ENCODE peak calls at places on chromosomes 4 and X, in six cellular contexts. One of them, this sample, is unnamed.
A peak's percentile ranks its signal among the peaks of the same experiment; 100 is the strongest.

GRCh38 chr4:84499065-84499982 is at the start of gene NKX6-1:
- DNase-seq in OCI-LY7: no peak
- DNase-seq in cardiac muscle cell: peak; percentile 92
- DNase-seq in IMR-90: peak; percentile 53
- DNase-seq in ascending aorta: peak; percentile 86
- DNase-seq in keratinocyte: no peak
- DNase-seq in this sample: peak; percentile 40

GRCh38 chr4:115110191-115111166 is 2.9 kb downstream of the NDST4 start:
- DNase-seq in OCI-LY7: no peak
- DNase-seq in cardiac muscle cell: peak; percentile 54
- DNase-seq in IMR-90: no peak
- DNase-seq in ascending aorta: no peak
- DNase-seq in keratinocyte: no peak
- DNase-seq in this sample: no peak

GRCh38 chr4:30950737-30951136 is 230.6 kb downstream of the PCDH7 start:
- DNase-seq in OCI-LY7: no peak
- DNase-seq in cardiac muscle cell: no peak
- DNase-seq in IMR-90: no peak
- DNase-seq in ascending aorta: no peak
- DNase-seq in keratinocyte: peak; percentile 90
- DNase-seq in this sample: peak; percentile 30

GRCh38 chrX:115591420-115591819 is 30.4 kb downstream of the PLS3 start:
- DNase-seq in OCI-LY7: no peak
- DNase-seq in cardiac muscle cell: no peak
- DNase-seq in IMR-90: no peak
- DNase-seq in ascending aorta: no peak
- DNase-seq in keratinocyte: no peak
- DNase-seq in this sample: no peak

GRCh38 chr4:147782087-147782781 is 50.3 kb downstream of the ARHGAP10 start:
- DNase-seq in OCI-LY7: no peak
- DNase-seq in cardiac muscle cell: no peak
- DNase-seq in IMR-90: peak; percentile 70
- DNase-seq in ascending aorta: no peak
- DNase-seq in keratinocyte: no peak
- DNase-seq in this sample: no peak

GRCh38 chr4:97513917-97514316 is 629.4 kb downstream of the STPG2 start:
- DNase-seq in OCI-LY7: no peak
- DNase-seq in cardiac muscle cell: no peak
- DNase-seq in IMR-90: no peak
- DNase-seq in ascending aorta: no peak
- DNase-seq in keratinocyte: no peak
- DNase-seq in this sample: no peak

GRCh38 chr4:26024079-26024478 is 110.1 kb downstream of the SMIM20 start:
- DNase-seq in OCI-LY7: no peak
- DNase-seq in cardiac muscle cell: no peak
- DNase-seq in IMR-90: no peak
- DNase-seq in ascending aorta: no peak
- DNase-seq in keratinocyte: no peak
- DNase-seq in this sample: no peak

GRCh38 chr4:111228874-111229273 is 606.0 kb upstream of the PITX2 start:
- DNase-seq in OCI-LY7: no peak
- DNase-seq in cardiac muscle cell: no peak
- DNase-seq in IMR-90: peak; percentile 75
- DNase-seq in ascending aorta: no peak
- DNase-seq in keratinocyte: no peak
- DNase-seq in this sample: no peak

GRCh38 chr4:16411691-16412090 is 185.4 kb upstream of the TAPT1 start:
- DNase-seq in OCI-LY7: no peak
- DNase-seq in cardiac muscle cell: no peak
- DNase-seq in IMR-90: no peak
- DNase-seq in ascending aorta: no peak
- DNase-seq in keratinocyte: no peak
- DNase-seq in this sample: no peak

GRCh38 chr4:153451931-153452660 is 14.1 kb upstream of the TMEM131L start:
- DNase-seq in OCI-LY7: no peak
- DNase-seq in cardiac muscle cell: peak; percentile 21
- DNase-seq in IMR-90: no peak
- DNase-seq in ascending aorta: no peak
- DNase-seq in keratinocyte: no peak
- DNase-seq in this sample: no peak

GRCh38 chr4:108135549-108136209 is 33.1 kb downstream of the LEF1 start:
- DNase-seq in OCI-LY7: no peak
- DNase-seq in cardiac muscle cell: no peak
- DNase-seq in IMR-90: no peak
- DNase-seq in ascending aorta: no peak
- DNase-seq in keratinocyte: no peak
- DNase-seq in this sample: no peak

GRCh38 chrX:74535633-74536141 is 78.7 kb downstream of the RLIM start:
- DNase-seq in OCI-LY7: no peak
- DNase-seq in cardiac muscle cell: peak; percentile 43
- DNase-seq in IMR-90: peak; percentile 66
- DNase-seq in ascending aorta: peak; percentile 85
- DNase-seq in keratinocyte: no peak
- DNase-seq in this sample: peak; percentile 83

GRCh38 chr4:5399790-5400421 is 308.5 kb downstream of the EVC2 start:
- DNase-seq in OCI-LY7: peak; percentile 23
- DNase-seq in cardiac muscle cell: peak; percentile 65
- DNase-seq in IMR-90: peak; percentile 38
- DNase-seq in ascending aorta: no peak
- DNase-seq in keratinocyte: no peak
- DNase-seq in this sample: peak; percentile 7

GRCh38 chrX:110318664-110318968 is 731 bp upstream of the AMMECR1 start:
- DNase-seq in OCI-LY7: peak; percentile 60
- DNase-seq in cardiac muscle cell: no peak
- DNase-seq in IMR-90: no peak
- DNase-seq in ascending aorta: no peak
- DNase-seq in keratinocyte: no peak
- DNase-seq in this sample: peak; percentile 44

GRCh38 chrX:150730719-150731118 is 37.5 kb downstream of the MTMR1 start:
- DNase-seq in OCI-LY7: no peak
- DNase-seq in cardiac muscle cell: no peak
- DNase-seq in IMR-90: peak; percentile 55
- DNase-seq in ascending aorta: no peak
- DNase-seq in keratinocyte: no peak
- DNase-seq in this sample: no peak

GRCh38 chrX:281166-281999 is at the start of gene PLCXD1:
- DNase-seq in OCI-LY7: peak; percentile 84
- DNase-seq in cardiac muscle cell: peak; percentile 73
- DNase-seq in IMR-90: peak; percentile 36
- DNase-seq in ascending aorta: no peak
- DNase-seq in keratinocyte: no peak
- DNase-seq in this sample: no peak

GRCh38 chr4:109302366-109303140 is at the start of gene COL25A1:
- DNase-seq in OCI-LY7: no peak
- DNase-seq in cardiac muscle cell: peak; percentile 97
- DNase-seq in IMR-90: peak; percentile 16
- DNase-seq in ascending aorta: peak; percentile 76
- DNase-seq in keratinocyte: no peak
- DNase-seq in this sample: no peak

GRCh38 chrX:118666521-118666920 is 60.9 kb upstream of the IL13RA1 start:
- DNase-seq in OCI-LY7: no peak
- DNase-seq in cardiac muscle cell: no peak
- DNase-seq in IMR-90: peak; percentile 31
- DNase-seq in ascending aorta: no peak
- DNase-seq in keratinocyte: no peak
- DNase-seq in this sample: no peak

GRCh38 chr4:94582517-94582916 is 130.8 kb downstream of the PDLIM5 start:
- DNase-seq in OCI-LY7: no peak
- DNase-seq in cardiac muscle cell: no peak
- DNase-seq in IMR-90: no peak
- DNase-seq in ascending aorta: no peak
- DNase-seq in keratinocyte: no peak
- DNase-seq in this sample: no peak

GRCh38 chr4:52588771-52589591 is 70.1 kb downstream of the USP46 start:
- DNase-seq in OCI-LY7: no peak
- DNase-seq in cardiac muscle cell: no peak
- DNase-seq in IMR-90: peak; percentile 97
- DNase-seq in ascending aorta: peak; percentile 66
- DNase-seq in keratinocyte: no peak
- DNase-seq in this sample: peak; percentile 2

GRCh38 chr4:26583538-26583864 is 383 bp upstream of the TBC1D19 start:
- DNase-seq in OCI-LY7: no peak
- DNase-seq in cardiac muscle cell: no peak
- DNase-seq in IMR-90: no peak
- DNase-seq in ascending aorta: no peak
- DNase-seq in keratinocyte: no peak
- DNase-seq in this sample: peak; percentile 64

GRCh38 chr4:150625033-150625432 is 43.1 kb downstream of the MAB21L2 start:
- DNase-seq in OCI-LY7: no peak
- DNase-seq in cardiac muscle cell: peak; percentile 5
- DNase-seq in IMR-90: no peak
- DNase-seq in ascending aorta: no peak
- DNase-seq in keratinocyte: no peak
- DNase-seq in this sample: no peak

GRCh38 chr4:138452823-138453222 is 210.7 kb upstream of the SLC7A11 start:
- DNase-seq in OCI-LY7: no peak
- DNase-seq in cardiac muscle cell: no peak
- DNase-seq in IMR-90: no peak
- DNase-seq in ascending aorta: no peak
- DNase-seq in keratinocyte: no peak
- DNase-seq in this sample: no peak

GRCh38 chr4:173334891-173335754 is 965 bp upstream of the HMGB2 start:
- DNase-seq in OCI-LY7: peak; percentile 81
- DNase-seq in cardiac muscle cell: peak; percentile 91
- DNase-seq in IMR-90: peak; percentile 70
- DNase-seq in ascending aorta: peak; percentile 74
- DNase-seq in keratinocyte: no peak
- DNase-seq in this sample: peak; percentile 87

GRCh38 chr4:173332021-173332487 is 2.1 kb downstream of the HMGB2 start:
- DNase-seq in OCI-LY7: no peak
- DNase-seq in cardiac muscle cell: no peak
- DNase-seq in IMR-90: peak; percentile 16
- DNase-seq in ascending aorta: no peak
- DNase-seq in keratinocyte: no peak
- DNase-seq in this sample: peak; percentile 34

GRCh38 chr4:173334085-173334890 is at the start of gene HMGB2:
- DNase-seq in OCI-LY7: peak; percentile 100
- DNase-seq in cardiac muscle cell: peak; percentile 100
- DNase-seq in IMR-90: peak; percentile 100
- DNase-seq in ascending aorta: peak; percentile 100
- DNase-seq in keratinocyte: peak; percentile 96
- DNase-seq in this sample: peak; percentile 100

GRCh38 chr4:173333658-173334084 is 487 bp downstream of the HMGB2 start:
- DNase-seq in OCI-LY7: peak; percentile 72
- DNase-seq in cardiac muscle cell: peak; percentile 70
- DNase-seq in IMR-90: peak; percentile 19
- DNase-seq in ascending aorta: peak; percentile 76
- DNase-seq in keratinocyte: no peak
- DNase-seq in this sample: no peak

GRCh38 chr4:173332963-173333657 is 1.0 kb downstream of the HMGB2 start:
- DNase-seq in OCI-LY7: no peak
- DNase-seq in cardiac muscle cell: no peak
- DNase-seq in IMR-90: peak; percentile 1
- DNase-seq in ascending aorta: no peak
- DNase-seq in keratinocyte: no peak
- DNase-seq in this sample: peak; percentile 44
- H3K4me3 ChIP-seq in OCI-LY7: peak overlapping the region; percentile 99
- H3K4me3 ChIP-seq in cardiac muscle cell: peak overlapping the region; percentile 80
- H3K4me3 ChIP-seq in IMR-90: peak overlapping the region; percentile 75
- H3K4me3 ChIP-seq in ascending aorta: peak overlapping the region; percentile 99
- H3K4me3 ChIP-seq in keratinocyte: peak overlapping the region; percentile 98
- H3K4me3 ChIP-seq in this sample: peak overlapping the region; percentile 77

GRCh38 chr4:139559692-139560091 is 3.7 kb upstream of the SETD7 start:
- DNase-seq in OCI-LY7: no peak
- DNase-seq in cardiac muscle cell: peak; percentile 55
- DNase-seq in IMR-90: no peak
- DNase-seq in ascending aorta: no peak
- DNase-seq in keratinocyte: no peak
- DNase-seq in this sample: no peak

GRCh38 chr4:139558235-139559094 is 2.4 kb upstream of the SETD7 start:
- DNase-seq in OCI-LY7: no peak
- DNase-seq in cardiac muscle cell: no peak
- DNase-seq in IMR-90: no peak
- DNase-seq in ascending aorta: no peak
- DNase-seq in keratinocyte: no peak
- DNase-seq in this sample: no peak

GRCh38 chr4:139560396-139561084 is 4.5 kb upstream of the SETD7 start:
- DNase-seq in OCI-LY7: peak; percentile 86
- DNase-seq in cardiac muscle cell: no peak
- DNase-seq in IMR-90: no peak
- DNase-seq in ascending aorta: no peak
- DNase-seq in keratinocyte: no peak
- DNase-seq in this sample: peak; percentile 42

GRCh38 chr4:139557506-139558110 is 1.6 kb upstream of the SETD7 start:
- DNase-seq in OCI-LY7: peak; percentile 52
- DNase-seq in cardiac muscle cell: no peak
- DNase-seq in IMR-90: no peak
- DNase-seq in ascending aorta: no peak
- DNase-seq in keratinocyte: no peak
- DNase-seq in this sample: peak; percentile 14

DNA sequence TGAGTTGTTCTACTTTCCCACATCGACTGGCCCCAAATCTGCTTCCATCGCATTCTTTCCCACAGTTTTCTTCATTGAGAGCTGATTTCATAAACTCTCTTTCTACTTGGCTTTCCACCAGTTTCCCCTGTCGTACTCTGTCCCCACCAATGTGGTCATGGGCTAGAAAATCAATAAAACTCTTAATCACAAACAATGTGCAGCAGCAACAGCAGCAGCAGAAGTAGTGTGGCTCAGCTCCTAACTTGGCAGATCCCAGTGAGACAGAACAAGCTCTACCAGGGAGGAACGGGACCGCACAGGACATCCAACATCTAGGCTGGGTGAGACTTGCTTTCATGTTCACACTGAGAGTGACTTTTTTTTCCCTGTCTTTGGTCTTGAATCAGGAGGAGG is 3.1 kb upstream of the SETD7 start:
- DNase-seq in OCI-LY7: no peak
- DNase-seq in cardiac muscle cell: no peak
- DNase-seq in IMR-90: no peak
- DNase-seq in ascending aorta: no peak
- DNase-seq in keratinocyte: no peak
- DNase-seq in this sample: no peak
- H3K27ac ChIP-seq in OCI-LY7: peak overlapping the region; percentile 87
- H3K27ac ChIP-seq in cardiac muscle cell: no peak overlapping the region
- H3K27ac ChIP-seq in IMR-90: no peak overlapping the region
- H3K27ac ChIP-seq in ascending aorta: no peak overlapping the region
- H3K27ac ChIP-seq in keratinocyte: no peak overlapping the region
- H3K27ac ChIP-seq in this sample: peak overlapping the region; percentile 18

GRCh38 chr4:2630556-2631273 is 94.3 kb downstream of the FAM193A start:
- DNase-seq in OCI-LY7: no peak
- DNase-seq in cardiac muscle cell: no peak
- DNase-seq in IMR-90: no peak
- DNase-seq in ascending aorta: peak; percentile 25
- DNase-seq in keratinocyte: no peak
- DNase-seq in this sample: no peak
- H3K9me3 ChIP-seq in OCI-LY7: no peaks in the 10 kb centered on the region
- H3K9me3 ChIP-seq in cardiac muscle cell: no peaks in the 10 kb centered on the region
- H3K9me3 ChIP-seq in IMR-90: no peaks in the 10 kb centered on the region
- H3K9me3 ChIP-seq in ascending aorta: no peaks in the 10 kb centered on the region
- H3K9me3 ChIP-seq in keratinocyte: no peaks in the 10 kb centered on the region
- H3K9me3 ChIP-seq in this sample: no peaks in the 10 kb centered on the region

DNA sequence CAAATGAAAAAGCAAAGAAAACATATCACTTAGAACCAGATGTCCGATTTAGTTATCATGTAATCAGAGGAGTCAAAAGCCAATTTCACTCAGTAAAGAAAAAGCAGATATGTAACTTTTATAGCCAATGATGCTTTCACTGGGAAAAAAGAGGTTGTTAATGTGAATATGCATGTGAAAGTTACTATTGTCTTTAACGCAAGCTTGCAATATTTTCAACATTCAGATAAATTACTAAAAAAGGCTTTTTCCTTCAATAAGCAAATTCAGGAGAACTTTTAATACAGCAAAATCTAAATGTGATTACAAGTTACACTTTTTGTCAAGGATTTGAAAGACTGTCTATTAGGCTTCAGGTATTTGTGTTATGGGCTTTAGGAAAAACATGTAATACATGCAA is 70.6 kb downstream of the TMEM47 start:
- DNase-seq in OCI-LY7: no peak
- DNase-seq in cardiac muscle cell: no peak
- DNase-seq in IMR-90: no peak
- DNase-seq in ascending aorta: no peak
- DNase-seq in keratinocyte: no peak
- DNase-seq in this sample: no peak
- H3K4me3 ChIP-seq in OCI-LY7: no peak overlapping the region
- H3K4me3 ChIP-seq in cardiac muscle cell: no peak overlapping the region
- H3K4me3 ChIP-seq in IMR-90: no peak overlapping the region
- H3K4me3 ChIP-seq in ascending aorta: no peak overlapping the region
- H3K4me3 ChIP-seq in keratinocyte: no peak overlapping the region
- H3K4me3 ChIP-seq in this sample: no peak overlapping the region

This sample was measured in small intestine.